ENCODE peak calls at places on chromosomes 12 and 14, in ten cellular contexts. One of them, this sample, is unnamed.

GRCh38 chr14:50113381-50113811 is 3.0 kb downstream of the VCPKMT start:
- DNase-seq in tibial artery: no peak
- DNase-seq in NCI-H510A treated with DMSO at 0.1 percent for 48 hours: no peak
- DNase-seq in BJ: no peak
- DNase-seq in stimulated activated CD8-positive, alpha-beta memory T cell treated with anti-CD3 and anti-CD28 coated beads, Interleukin-4, amount 100 ng/mL, for 48 hours: no peak
- DNase-seq in NCI-H2227 treated with DMSO at 0.1 percent for 48 hours: no peak
- DNase-seq in GM12865: peak; percentile 62
- DNase-seq in islet precursor cell: no peak
- DNase-seq in Right ventricle myocardium superior: no peak
- DNase-seq in NCI-H774: no peak
- DNase-seq in this sample: no peak

GRCh38 chr14:32408018-32408417 is 78.9 kb downstream of the AKAP6 start:
- DNase-seq in stimulated activated CD8-positive, alpha-beta memory T cell treated with anti-CD3 and anti-CD28 coated beads, Interleukin-4, amount 100 ng/mL, for 48 hours: no peak
- DNase-seq in NCI-H774: no peak
- DNase-seq in NCI-H510A treated with DMSO at 0.1 percent for 48 hours: no peak
- DNase-seq in Right ventricle myocardium superior: no peak
- DNase-seq in GM12865: no peak
- DNase-seq in NCI-H2227 treated with DMSO at 0.1 percent for 48 hours: peak; percentile 26
- DNase-seq in BJ: no peak
- DNase-seq in islet precursor cell: no peak
- DNase-seq in tibial artery: peak; percentile 28
- DNase-seq in this sample: no peak

GRCh38 chr12:116366456-116366776 is 88.9 kb upstream of the MED13L start:
- DNase-seq in islet precursor cell: no peak
- DNase-seq in NCI-H2227 treated with DMSO at 0.1 percent for 48 hours: peak; percentile 47
- DNase-seq in NCI-H510A treated with DMSO at 0.1 percent for 48 hours: peak; percentile 73
- DNase-seq in NCI-H774: peak; percentile 58
- DNase-seq in stimulated activated CD8-positive, alpha-beta memory T cell treated with anti-CD3 and anti-CD28 coated beads, Interleukin-4, amount 100 ng/mL, for 48 hours: no peak
- DNase-seq in GM12865: no peak
- DNase-seq in BJ: no peak
- DNase-seq in Right ventricle myocardium superior: peak; percentile 65
- DNase-seq in tibial artery: no peak
- DNase-seq in this sample: no peak

GRCh38 chr12:61414470-61414869 is 845.7 kb upstream of the USP15 start:
- DNase-seq in NCI-H2227 treated with DMSO at 0.1 percent for 48 hours: no peak
- DNase-seq in Right ventricle myocardium superior: no peak
- DNase-seq in GM12865: no peak
- DNase-seq in islet precursor cell: no peak
- DNase-seq in BJ: no peak
- DNase-seq in NCI-H774: peak; percentile 10
- DNase-seq in stimulated activated CD8-positive, alpha-beta memory T cell treated with anti-CD3 and anti-CD28 coated beads, Interleukin-4, amount 100 ng/mL, for 48 hours: no peak
- DNase-seq in tibial artery: no peak
- DNase-seq in NCI-H510A treated with DMSO at 0.1 percent for 48 hours: no peak
- DNase-seq in this sample: no peak

GRCh38 chr12:121628037-121628436 is 1.7 kb downstream of the ORAI1 start:
- DNase-seq in NCI-H2227 treated with DMSO at 0.1 percent for 48 hours: no peak
- DNase-seq in GM12865: peak; percentile 27
- DNase-seq in tibial artery: no peak
- DNase-seq in Right ventricle myocardium superior: no peak
- DNase-seq in NCI-H774: no peak
- DNase-seq in NCI-H510A treated with DMSO at 0.1 percent for 48 hours: no peak
- DNase-seq in stimulated activated CD8-positive, alpha-beta memory T cell treated with anti-CD3 and anti-CD28 coated beads, Interleukin-4, amount 100 ng/mL, for 48 hours: peak; percentile 53
- DNase-seq in BJ: no peak
- DNase-seq in islet precursor cell: no peak
- DNase-seq in this sample: no peak

GRCh38 chr14:101031721-101032120 is 128.2 kb upstream of the RTL1 start:
- DNase-seq in stimulated activated CD8-positive, alpha-beta memory T cell treated with anti-CD3 and anti-CD28 coated beads, Interleukin-4, amount 100 ng/mL, for 48 hours: no peak
- DNase-seq in islet precursor cell: peak; percentile 21
- DNase-seq in tibial artery: no peak
- DNase-seq in NCI-H510A treated with DMSO at 0.1 percent for 48 hours: no peak
- DNase-seq in NCI-H774: no peak
- DNase-seq in Right ventricle myocardium superior: no peak
- DNase-seq in NCI-H2227 treated with DMSO at 0.1 percent for 48 hours: no peak
- DNase-seq in BJ: no peak
- DNase-seq in GM12865: no peak
- DNase-seq in this sample: no peak

GRCh38 chr14:101817511-101818001 is 56.0 kb downstream of the PPP2R5C start:
- DNase-seq in tibial artery: no peak
- DNase-seq in Right ventricle myocardium superior: no peak
- DNase-seq in stimulated activated CD8-positive, alpha-beta memory T cell treated with anti-CD3 and anti-CD28 coated beads, Interleukin-4, amount 100 ng/mL, for 48 hours: peak; percentile 57
- DNase-seq in islet precursor cell: no peak
- DNase-seq in BJ: no peak
- DNase-seq in GM12865: no peak
- DNase-seq in NCI-H510A treated with DMSO at 0.1 percent for 48 hours: no peak
- DNase-seq in NCI-H2227 treated with DMSO at 0.1 percent for 48 hours: no peak
- DNase-seq in NCI-H774: no peak
- DNase-seq in this sample: no peak

GRCh38 chr12:104340917-104341611 is 37.5 kb downstream of the EID3 start:
- DNase-seq in NCI-H510A treated with DMSO at 0.1 percent for 48 hours: no peak
- DNase-seq in BJ: no peak
- DNase-seq in GM12865: no peak
- DNase-seq in NCI-H774: no peak
- DNase-seq in stimulated activated CD8-positive, alpha-beta memory T cell treated with anti-CD3 and anti-CD28 coated beads, Interleukin-4, amount 100 ng/mL, for 48 hours: no peak
- DNase-seq in islet precursor cell: no peak
- DNase-seq in NCI-H2227 treated with DMSO at 0.1 percent for 48 hours: no peak
- DNase-seq in Right ventricle myocardium superior: no peak
- DNase-seq in tibial artery: no peak
- DNase-seq in this sample: no peak

GRCh38 chr12:121762269-121762668 is 31.2 kb downstream of the RHOF start:
- DNase-seq in tibial artery: no peak
- DNase-seq in NCI-H510A treated with DMSO at 0.1 percent for 48 hours: no peak
- DNase-seq in Right ventricle myocardium superior: no peak
- DNase-seq in BJ: no peak
- DNase-seq in NCI-H2227 treated with DMSO at 0.1 percent for 48 hours: no peak
- DNase-seq in NCI-H774: no peak
- DNase-seq in stimulated activated CD8-positive, alpha-beta memory T cell treated with anti-CD3 and anti-CD28 coated beads, Interleukin-4, amount 100 ng/mL, for 48 hours: no peak
- DNase-seq in GM12865: no peak
- DNase-seq in islet precursor cell: no peak
- DNase-seq in this sample: no peak

GRCh38 chr14:64800000-64800399 is 79.7 kb downstream of the SPTB start:
- DNase-seq in islet precursor cell: no peak
- DNase-seq in Right ventricle myocardium superior: peak; percentile 65
- DNase-seq in GM12865: peak; percentile 25
- DNase-seq in stimulated activated CD8-positive, alpha-beta memory T cell treated with anti-CD3 and anti-CD28 coated beads, Interleukin-4, amount 100 ng/mL, for 48 hours: peak; percentile 33
- DNase-seq in tibial artery: no peak
- DNase-seq in NCI-H774: no peak
- DNase-seq in NCI-H2227 treated with DMSO at 0.1 percent for 48 hours: no peak
- DNase-seq in NCI-H510A treated with DMSO at 0.1 percent for 48 hours: peak; percentile 28
- DNase-seq in BJ: no peak
- DNase-seq in this sample: peak; percentile 27

GRCh38 chr12:22993639-22994038 is 368.7 kb downstream of the ETNK1 start:
- DNase-seq in tibial artery: no peak
- DNase-seq in islet precursor cell: no peak
- DNase-seq in NCI-H2227 treated with DMSO at 0.1 percent for 48 hours: no peak
- DNase-seq in BJ: no peak
- DNase-seq in NCI-H774: no peak
- DNase-seq in GM12865: no peak
- DNase-seq in NCI-H510A treated with DMSO at 0.1 percent for 48 hours: no peak
- DNase-seq in stimulated activated CD8-positive, alpha-beta memory T cell treated with anti-CD3 and anti-CD28 coated beads, Interleukin-4, amount 100 ng/mL, for 48 hours: no peak
- DNase-seq in Right ventricle myocardium superior: no peak
- DNase-seq in this sample: no peak